ENCODE peak calls at places on chromosomes 4 and X, in five cellular contexts. S, G, V, P and E are unnamed samples.

GRCh38 chr4:1766336-1767057 is 26.6 kb upstream of the FGFR3 start:
- DNase-seq in S (peak; percentile 82), V (peak; percentile 71), G (peak; percentile 36), P (no peak), E (no peak)

GRCh38 chrX:36869457-36869856 is 138.7 kb upstream of the FAM47C start:
- DNase-seq in G (no peak), P (no peak), S (no peak), V (no peak), E (no peak)

GRCh38 chrX:5113128-5113527 is 1115.5 kb downstream of the NLGN4X start:
- DNase-seq in V (no peak), G (peak; percentile 52), S (no peak), P (no peak), E (no peak)

GRCh38 chr4:2835978-2836377 is 7.7 kb upstream of the ADD1 start:
- DNase-seq in G (no peak), S (peak; percentile 31), P (no peak), V (no peak), E (no peak)

GRCh38 chr4:22574880-22575279 is 59.0 kb upstream of the ADGRA3 start:
- DNase-seq in V (no peak), P (no peak), G (no peak), S (no peak), E (no peak)

GRCh38 chrX:39953879-39954278 is 143.9 kb downstream of the BCOR start:
- DNase-seq in V (no peak), P (peak; percentile 78), S (no peak), G (peak; percentile 41), E (peak; percentile 87)

GRCh38 chr4:151324449-151325319 is 721 bp downstream of the SH3D19 start:
- DNase-seq in V (peak; percentile 71), P (peak; percentile 62), G (peak; percentile 68), S (peak; percentile 71), E (peak; percentile 71)

GRCh38 chrX:21986596-21986995 is 45.5 kb upstream of the PHEX start:
- DNase-seq in S (no peak), G (no peak), V (no peak), P (no peak), E (no peak)

GRCh38 chr4:187179086-187180070 is 455.7 kb upstream of the FAT1 start:
- DNase-seq in G (peak; percentile 12), P (no peak), S (no peak), V (no peak), E (no peak)

GRCh38 chrX:19827088-19827487 is 60.3 kb downstream of the SH3KBP1 start:
- DNase-seq in G (no peak), V (no peak), P (no peak), S (no peak), E (no peak)

GRCh38 chr4:42649870-42650269 is 7.0 kb downstream of the ATP8A1 start:
- DNase-seq in V (no peak), G (no peak), P (no peak), S (no peak), E (no peak)

GRCh38 chrX:3442685-3443084 is 96.2 kb upstream of the MXRA5 start:
- DNase-seq in G (no peak), S (no peak), V (no peak), P (no peak), E (no peak)

GRCh38 chrX:33138677-33139249 is 72.6 kb downstream of the DMD start:
- DNase-seq in P (no peak), V (no peak), S (no peak), G (no peak), E (no peak)

GRCh38 chr4:20592666-20593065 is 107.6 kb upstream of the PACRGL start:
- DNase-seq in V (no peak), G (no peak), P (no peak), S (no peak), E (no peak)

GRCh38 chrX:84907324-84907946 is 96.2 kb upstream of the APOOL start:
- DNase-seq in P (no peak), V (no peak), S (no peak), G (peak; percentile 6), E (no peak)

GRCh38 chr4:20297246-20297645 is 45.5 kb downstream of the SLIT2 start:
- DNase-seq in V (no peak), S (no peak), G (no peak), P (no peak), E (no peak)

GRCh38 chr4:162245051-162245450 is 81.3 kb upstream of the FSTL5 start:
- DNase-seq in G (no peak), P (no peak), V (no peak), S (no peak), E (no peak)
- H3K4me3 ChIP-seq in G (no peak overlapping the region), P (no peak overlapping the region), V (no peak overlapping the region), S (no peak overlapping the region), E (no peak overlapping the region)

DNA sequence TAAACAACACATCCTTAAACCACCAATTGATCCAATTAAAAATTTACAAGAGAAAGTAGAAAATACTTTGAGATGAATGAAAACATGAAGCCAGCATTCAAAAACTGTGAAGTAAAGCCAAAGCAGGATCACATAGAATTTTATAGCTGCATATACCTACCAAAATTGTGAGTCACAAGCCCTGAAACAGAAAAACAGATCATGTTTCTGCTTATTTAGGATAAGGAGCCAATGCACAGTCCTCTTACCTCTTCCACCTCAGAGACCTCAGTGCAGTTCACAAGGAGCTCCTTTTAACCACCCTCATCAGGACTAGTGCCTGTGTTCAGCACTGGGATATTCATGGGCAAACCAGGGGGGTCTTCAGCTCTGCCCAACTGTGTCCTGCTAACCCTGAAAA is 386.7 kb downstream of the TECRL start:
- DNase-seq in P (no peak), V (no peak), G (no peak), S (no peak), E (no peak)
- H3K9me3 ChIP-seq in P (no peaks in the 10 kb centered on the region), V (no peaks in the 10 kb centered on the region), G (no peaks in the 10 kb centered on the region), S (peaks cover 2% of the 10 kb centered on the region), E (peaks cover 7% of the 10 kb centered on the region)

DNA sequence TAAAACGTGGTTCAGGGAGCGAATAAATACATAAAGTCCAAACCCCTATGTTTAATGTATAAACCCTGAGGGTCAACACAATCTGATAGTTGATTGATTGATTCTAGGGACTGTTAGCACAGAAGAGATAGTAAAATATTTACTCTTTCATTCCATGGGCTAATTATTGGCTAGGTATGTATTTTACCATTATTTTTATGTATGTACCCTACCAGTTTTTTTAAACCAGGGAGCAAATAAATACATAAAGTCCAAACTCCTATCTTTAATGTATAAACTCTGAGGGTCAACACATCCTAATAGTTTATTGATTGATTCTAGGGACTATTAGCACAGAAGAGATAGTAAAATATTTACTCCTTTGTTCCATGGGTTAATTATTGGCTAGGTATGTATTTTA is 40.0 kb downstream of the ZFX start:
- DNase-seq in G (no peak), V (no peak), P (no peak), S (no peak), E (no peak)
- H3K27ac ChIP-seq in G (no peak overlapping the region), V (no peak overlapping the region), P (no peak overlapping the region), S (no peak overlapping the region), E (no peak overlapping the region)

GRCh38 chrX:31392541-31392940 is 320.7 kb upstream of the FTHL17 start:
- DNase-seq in P (no peak), S (no peak), V (no peak), G (no peak), E (no peak)
- H3K4me3 ChIP-seq in P (no peak overlapping the region), S (no peak overlapping the region), V (no peak overlapping the region), G (no peak overlapping the region), E (no peak overlapping the region)

GRCh38 chr4:8337083-8337482 is 67.5 kb downstream of the HTRA3 start:
- DNase-seq in P (no peak), G (no peak), S (no peak), V (no peak), E (no peak)
- H3K9me3 ChIP-seq in P (no peaks in the 10 kb centered on the region), G (no peaks in the 10 kb centered on the region), S (peaks cover 4% of the 10 kb centered on the region), V (no peaks in the 10 kb centered on the region), E (no peaks in the 10 kb centered on the region)

GRCh38 chr4:185916683-185917082 is 104.7 kb upstream of the SORBS2 start:
- DNase-seq in S (no peak), V (no peak), P (no peak), G (no peak), E (no peak)

GRCh38 chr4:185921583-185922555 is 109.9 kb upstream of the SORBS2 start:
- DNase-seq in V (no peak), G (peak; percentile 79), S (no peak), P (no peak), E (no peak)

GRCh38 chr4:185919107-185919506 is 107.1 kb upstream of the SORBS2 start:
- DNase-seq in S (no peak), G (no peak), V (no peak), P (no peak), E (no peak)

GRCh38 chr4:185920691-185921260 is 108.8 kb upstream of the SORBS2 start:
- DNase-seq in P (no peak), S (no peak), V (no peak), G (peak; percentile 68), E (no peak)

DNA sequence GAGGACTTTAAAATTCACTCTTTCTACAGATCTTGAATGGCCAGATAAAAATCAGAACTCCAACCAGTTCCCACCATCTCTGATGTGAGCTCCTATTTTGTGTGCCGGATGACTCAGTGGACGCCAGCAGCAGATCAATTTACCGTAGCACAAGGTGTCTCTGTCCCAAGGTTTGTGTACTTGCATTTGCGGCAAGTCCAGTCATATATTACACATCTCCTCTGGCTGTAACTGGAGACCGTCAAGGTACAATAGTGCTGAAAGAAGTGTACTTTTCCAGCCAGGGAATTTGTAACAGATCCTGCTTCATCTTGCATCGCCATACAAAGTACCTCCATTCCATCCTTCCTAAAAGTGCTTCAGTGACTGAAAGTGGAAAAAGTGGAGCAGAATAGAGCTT is 108.2 kb upstream of the SORBS2 start:
- DNase-seq in V (peak; percentile 34), P (no peak), S (no peak), G (peak; percentile 55), E (no peak)
- H3K27ac ChIP-seq in V (peak overlapping the region; percentile 43), P (no peak overlapping the region), S (no peak overlapping the region), G (peak overlapping the region; percentile 87), E (no peak overlapping the region)

GRCh38 chr4:61572160-61572559 is 372.0 kb downstream of the ADGRL3 start:
- DNase-seq in S (no peak), P (no peak), G (no peak), V (no peak), E (no peak)
- H3K4me3 ChIP-seq in S (no peak overlapping the region), P (no peak overlapping the region), G (no peak overlapping the region), V (no peak overlapping the region), E (no peak overlapping the region)

GRCh38 chrX:145475725-145476124 is 228.4 kb downstream of the SPANXN1 start:
- DNase-seq in S (no peak), V (no peak), G (no peak), P (no peak), E (no peak)
- H3K9me3 ChIP-seq in S (no peaks in the 10 kb centered on the region), V (no peaks in the 10 kb centered on the region), G (no peaks in the 10 kb centered on the region), P (no peaks in the 10 kb centered on the region), E (no peaks in the 10 kb centered on the region)